ENCODE peak calls at places on chromosomes 6 and 20, in five cellular contexts. A is effector CD4-positive, alpha-beta T cell; Q is LoVo; W is EL; C is HFF-Myc. M is an unnamed sample.

GRCh38 chr6:84753173-84753572 is 11.2 kb downstream of the TBX18 start:
- DNase-seq in A (no peak), Q (no peak), W (no peak), C (no peak), M (no peak)

GRCh38 chr20:42963796-42964195 is 225.9 kb downstream of the PTPRT start:
- DNase-seq in A (no peak), Q (no peak), W (no peak), C (no peak), M (no peak)

GRCh38 chr6:104585646-104586045 is 274.1 kb downstream of the HACE1 start:
- DNase-seq in A (no peak), Q (no peak), W (no peak), C (no peak), M (no peak)

GRCh38 chr6:87623248-87623647 is 33.3 kb downstream of the ORC3 start:
- DNase-seq in A (no peak), Q (no peak), W (no peak), C (no peak), M (peak)

GRCh38 chr6:150865406-150866146 is at the start of gene MTHFD1L:
- DNase-seq in A (peak), Q (peak), W (peak), C (no peak), M (peak)

GRCh38 chr6:112409311-112409710 is 62.2 kb downstream of the RFPL4B start:
- DNase-seq in A (no peak), Q (no peak), W (peak), C (no peak), M (no peak)

GRCh38 chr6:134453792-134454510 is 136.0 kb upstream of the SGK1 start:
- DNase-seq in A (no peak), Q (no peak), W (no peak), C (no peak), M (no peak)

GRCh38 chr20:35648836-35649235 is 15.9 kb downstream of the CPNE1 start:
- DNase-seq in A (no peak), Q (no peak), W (no peak), C (no peak), M (no peak)

GRCh38 chr20:37525810-37526209 is 1.9 kb downstream of the BLCAP start:
- DNase-seq in A (no peak), Q (no peak), W (no peak), C (no peak), M (no peak)

GRCh38 chr6:157469378-157469777 is 88.4 kb downstream of the ZDHHC14 start:
- DNase-seq in A (no peak), Q (no peak), W (no peak), C (no peak), M (no peak)